ENCODE peak calls at places on chromosomes 4 and X, in five cellular contexts. Z is upper lobe of left lung, S is lung, H is Peyer's patch, U is trophoblast cell. P is an unnamed sample.

GRCh38 chrX:108167211-108167872 is 75.8 kb downstream of the ATG4A start:
- DNase-seq in U (no peak), H (no peak), Z (no peak), S (no peak), P (peak; percentile 66)

GRCh38 chr4:164358400-164358799 is 395.5 kb upstream of the SMIM31 start:
- DNase-seq in U (no peak), H (no peak), S (no peak), Z (no peak), P (no peak)

GRCh38 chr4:7705062-7705461 is 234.6 kb downstream of the AFAP1 start:
- DNase-seq in S (no peak), H (no peak), U (no peak), Z (no peak), P (no peak)

GRCh38 chrX:52923781-52924241 is 26.7 kb downstream of the FAM156B start:
- DNase-seq in Z (no peak), S (no peak), H (no peak), U (peak; percentile 52), P (peak; percentile 60)

GRCh38 chr4:71697031-71697430 is 86.8 kb downstream of the GC start:
- DNase-seq in S (no peak), H (no peak), Z (no peak), U (peak; percentile 77), P (no peak)

GRCh38 chr4:87017580-87018061 is 82.8 kb downstream of the AFF1 start:
- DNase-seq in H (no peak), U (peak; percentile 77), Z (no peak), S (no peak), P (no peak)

GRCh38 chrX:109740076-109740809 is 7.2 kb upstream of the ACSL4 start:
- DNase-seq in S (peak; percentile 41), Z (no peak), H (no peak), U (peak; percentile 65), P (peak; percentile 81)

GRCh38 chrX:68693481-68694410 is 46.3 kb downstream of the STARD8 start:
- DNase-seq in S (peak; percentile 70), Z (peak; percentile 91), U (peak; percentile 64), H (peak; percentile 25), P (no peak)

GRCh38 chr4:150063128-150063527 is 15.1 kb upstream of the DCLK2 start:
- DNase-seq in Z (no peak), U (no peak), H (no peak), S (no peak), P (no peak)

GRCh38 chrX:124467202-124467601 is 120.8 kb downstream of the SH2D1A start:
- DNase-seq in S (no peak), Z (no peak), U (no peak), H (no peak), P (no peak)

GRCh38 chr4:112109455-112110425 is 35.5 kb upstream of the FAM241A start:
- DNase-seq in U (no peak), Z (no peak), S (no peak), H (no peak), P (peak; percentile 67)

GRCh38 chr4:98113005-98113404 is 30.3 kb downstream of the STPG2 start:
- DNase-seq in U (peak; percentile 10), S (no peak), H (no peak), Z (no peak), P (peak; percentile 35)

GRCh38 chr4:184100297-184100885 is 117.3 kb downstream of the ENPP6 start:
- DNase-seq in Z (peak; percentile 89), S (peak; percentile 70), H (no peak), U (peak; percentile 52), P (peak; percentile 3)

GRCh38 chr4:56817840-56818491 is 3.5 kb downstream of the SPINK2 start:
- DNase-seq in S (no peak), U (no peak), Z (no peak), H (no peak), P (peak; percentile 13)

GRCh38 chr4:99536148-99536728 is 25.4 kb downstream of the C4orf17 start:
- DNase-seq in Z (no peak), S (no peak), U (no peak), H (no peak), P (no peak)

GRCh38 chr4:20487446-20487845 is 212.8 kb upstream of the PACRGL start:
- DNase-seq in S (no peak), Z (no peak), H (no peak), U (peak; percentile 25), P (no peak)

GRCh38 chr4:3009422-3009821 is 46.1 kb downstream of the GRK4 start:
- DNase-seq in U (peak; percentile 68), H (no peak), S (no peak), Z (no peak), P (peak; percentile 82)

GRCh38 chrX:24332868-24333267 is 19.0 kb upstream of the SUPT20HL2 start:
- DNase-seq in S (no peak), H (no peak), U (no peak), Z (no peak), P (no peak)

GRCh38 chrX:68851082-68851481 is 22.3 kb downstream of the EFNB1 start:
- DNase-seq in S (no peak), U (no peak), H (no peak), Z (no peak), P (no peak)

GRCh38 chr4:54234497-54235205 is 5.6 kb downstream of the PDGFRA start:
- DNase-seq in U (no peak), H (no peak), Z (no peak), S (no peak), P (no peak)

GRCh38 chr4:184538023-184538599 is 63.8 kb upstream of the IRF2 start:
- DNase-seq in H (peak; percentile 80), S (peak; percentile 87), Z (no peak), U (peak; percentile 68), P (peak; percentile 82)

GRCh38 chr4:104064650-104065577 is 345.1 kb upstream of the TACR3 start:
- DNase-seq in Z (no peak), U (peak; percentile 34), H (no peak), S (peak; percentile 30), P (peak; percentile 43)

GRCh38 chr4:148163011-148163410 is 279.2 kb downstream of the NR3C2 start:
- DNase-seq in S (no peak), U (peak; percentile 95), Z (no peak), H (no peak), P (peak; percentile 65)

GRCh38 chr4:169823685-169824084 is 65.9 kb upstream of the HPF1 start:
- DNase-seq in S (no peak), H (no peak), U (peak; percentile 80), Z (no peak), P (peak; percentile 58)

GRCh38 chrX:111823068-111823467 is 52.9 kb upstream of the TRPC5OS start:
- DNase-seq in Z (no peak), H (no peak), U (peak; percentile 25), S (no peak), P (peak; percentile 0)

GRCh38 chr4:89599026-89599425 is 237.9 kb downstream of the SNCA start:
- DNase-seq in Z (no peak), S (no peak), H (no peak), U (no peak), P (no peak)

GRCh38 chr4:118877797-118878196 is 10.9 kb upstream of the SYNPO2 start:
- DNase-seq in Z (no peak), U (no peak), H (no peak), S (no peak), P (no peak)

GRCh38 chr4:174474457-174475075 is 47.7 kb downstream of the HPGD start:
- DNase-seq in Z (no peak), U (peak; percentile 63), H (no peak), S (no peak), P (no peak)

GRCh38 chr4:83093060-83093640 is 21.4 kb downstream of the PLAC8 start:
- DNase-seq in Z (no peak), S (no peak), U (no peak), H (no peak), P (peak; percentile 40)

GRCh38 chr4:180532691-180533090 is 1710.5 kb upstream of the TENM3 start:
- DNase-seq in U (no peak), Z (no peak), S (no peak), H (no peak), P (no peak)

GRCh38 chrX:55783723-55784122 is 66.2 kb downstream of the RRAGB start:
- DNase-seq in S (no peak), U (no peak), Z (no peak), H (no peak), P (no peak)

GRCh38 chr4:138405439-138405838 is 163.3 kb upstream of the SLC7A11 start:
- DNase-seq in S (no peak), Z (no peak), H (no peak), U (no peak), P (peak; percentile 84)

GRCh38 chr4:19615086-19615689 is 636.5 kb upstream of the SLIT2 start:
- DNase-seq in U (peak; percentile 6), H (no peak), S (no peak), Z (no peak), P (no peak)

GRCh38 chrX:154602766-154603437 is 16.2 kb downstream of the CTAG1B start:
- DNase-seq in S (no peak), H (no peak), U (no peak), Z (no peak), P (no peak)

DNA sequence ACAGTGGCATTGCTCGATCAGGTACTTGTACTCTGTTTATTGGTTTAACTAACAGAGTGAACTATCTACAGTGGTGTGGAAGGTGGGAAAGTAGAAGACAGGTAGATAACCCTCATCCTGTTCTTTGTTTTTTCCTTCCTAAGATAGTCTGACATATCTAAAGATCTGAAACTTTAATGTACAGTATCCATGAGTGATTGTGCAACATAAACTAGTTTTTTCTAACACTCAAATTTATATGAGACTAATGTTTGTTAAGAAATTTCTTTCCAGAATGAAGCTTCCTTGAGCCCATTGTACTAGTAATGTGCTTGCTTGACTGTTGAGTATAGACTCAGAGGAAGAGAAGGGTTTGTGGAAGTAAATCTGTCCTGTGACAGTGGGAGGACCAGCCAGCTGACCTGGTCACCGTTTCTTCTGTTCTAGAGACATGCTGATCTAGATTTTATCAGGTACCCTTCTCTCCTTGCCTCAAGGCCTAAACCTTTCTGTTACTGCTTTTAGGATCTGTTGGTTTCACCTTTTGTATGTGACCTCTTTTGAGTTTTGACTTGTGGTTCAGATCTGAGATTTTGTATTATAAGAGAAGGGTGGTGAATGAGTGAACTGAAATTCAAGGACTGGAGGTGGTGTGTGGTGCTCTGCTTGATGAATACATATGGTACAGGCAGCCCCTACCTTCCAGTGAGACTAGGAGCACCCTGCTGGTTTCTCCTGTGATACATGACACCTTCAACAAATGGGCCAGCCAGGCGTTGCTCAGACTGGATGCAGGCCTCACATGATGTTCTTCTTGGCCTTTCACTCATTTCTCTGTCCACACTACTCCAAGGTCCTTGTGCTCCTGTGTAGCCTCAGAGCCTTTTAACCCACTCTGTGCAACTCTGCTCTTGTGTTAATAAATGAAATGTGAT is 66.9 kb downstream of the FNIP2 start:
- DNase-seq in S (no peak), H (no peak), Z (no peak), U (peak; percentile 52), P (no peak)
- H3K36me3 ChIP-seq in S (peaks cover 25% of the 10 kb centered on the region), H (no peaks in the 10 kb centered on the region), Z (peaks cover 9% of the 10 kb centered on the region), U (no peaks in the 10 kb centered on the region), P (no peaks in the 10 kb centered on the region)

GRCh38 chr4:153612878-153613277 is 71.2 kb upstream of the TLR2 start:
- DNase-seq in S (no peak), U (no peak), H (no peak), Z (no peak), P (no peak)
- H3K36me3 ChIP-seq in S (peaks cover 4% of the 10 kb centered on the region), U (peaks cover 3% of the 10 kb centered on the region), H (no peaks in the 10 kb centered on the region), Z (peaks cover 14% of the 10 kb centered on the region), P (no peaks in the 10 kb centered on the region)

GRCh38 chr4:81647388-81647787 is 175.7 kb upstream of the RASGEF1B start:
- DNase-seq in U (no peak), H (no peak), S (no peak), Z (no peak), P (no peak)
- H3K36me3 ChIP-seq in U (no peaks in the 10 kb centered on the region), H (no peaks in the 10 kb centered on the region), S (no peaks in the 10 kb centered on the region), Z (no peaks in the 10 kb centered on the region), P (no peaks in the 10 kb centered on the region)

GRCh38 chr4:44700427-44700826 is 22.2 kb downstream of the GUF1 start:
- DNase-seq in Z (no peak), S (no peak), U (no peak), H (no peak), P (no peak)
- H3K36me3 ChIP-seq in Z (peaks cover 22% of the 10 kb centered on the region), S (peaks cover 20% of the 10 kb centered on the region), U (peaks cover 11% of the 10 kb centered on the region), H (no peaks in the 10 kb centered on the region), P (peaks cover 7% of the 10 kb centered on the region)

P was measured in bronchial epithelial cell.